ENCODE peak calls at places on chromosomes 2 and 18, in six cellular contexts. L is IMR-90, O is mesenchymal stem cell, X is H9, M is neuronal stem cell, V is H1. N is an unnamed sample.
A peak's percentile ranks its signal among the peaks of the same experiment; 100 is the strongest.

GRCh38 chr18:2970762-2971659 is 41.9 kb downstream of the LPIN2 start:
- DNase-seq in L (peak; percentile 25), O (peak; percentile 69), X (no peak), M (no peak), V (no peak), N (no peak)

GRCh38 chr2:127577503-127577902 is 42.0 kb downstream of the MYO7B start:
- DNase-seq in L (no peak), O (no peak), X (no peak), M (no peak), V (no peak), N (no peak)

GRCh38 chr2:134508396-134508795 is 210.4 kb downstream of the TMEM163 start:
- DNase-seq in L (no peak), O (no peak), X (no peak), M (no peak), V (no peak), N (no peak)

GRCh38 chr2:75547345-75548035 is 13.2 kb downstream of the EVA1A start:
- DNase-seq in L (peak; percentile 88), O (peak; percentile 76), X (no peak), M (no peak), V (no peak), N (peak; percentile 89)

GRCh38 chr2:144414324-144414845 is 105.5 kb downstream of the ZEB2 start:
- DNase-seq in L (peak; percentile 97), O (peak; percentile 94), X (no peak), M (no peak), V (no peak), N (peak; percentile 67)

GRCh38 chr2:11709293-11709692 is 37.1 kb upstream of the LPIN1 start:
- DNase-seq in L (no peak), O (no peak), X (no peak), M (no peak), V (no peak), N (no peak)

GRCh38 chr18:48820483-48821250 is 130.1 kb downstream of the SMAD7 start:
- DNase-seq in L (no peak), O (no peak), X (peak; percentile 17), M (no peak), V (peak; percentile 42), N (no peak)

GRCh38 chr2:134466141-134466540 is 212.3 kb downstream of the MGAT5 start:
- DNase-seq in L (no peak), O (peak; percentile 12), X (peak; percentile 61), M (no peak), V (peak; percentile 68), N (peak; percentile 74)

GRCh38 chr2:69366-70344 is 23.4 kb upstream of the FAM110C start:
- DNase-seq in L (no peak), O (no peak), X (peak; percentile 41), M (no peak), V (no peak), N (no peak)

GRCh38 chr2:104434363-104434792 is 419.5 kb upstream of the POU3F3 start:
- DNase-seq in L (no peak), O (no peak), X (peak; percentile 79), M (no peak), V (peak; percentile 53), N (peak; percentile 5)

GRCh38 chr18:9380571-9381390 is 46.2 kb downstream of the TWSG1 start:
- DNase-seq in L (peak; percentile 62), O (peak; percentile 81), X (no peak), M (no peak), V (no peak), N (no peak)

GRCh38 chr2:213199871-213200270 is 48.5 kb upstream of the IKZF2 start:
- DNase-seq in L (peak; percentile 54), O (peak; percentile 16), X (no peak), M (no peak), V (no peak), N (peak; percentile 41)

GRCh38 chr2:130261970-130262760 is 63.9 kb upstream of the TUBA3E start:
- DNase-seq in L (peak; percentile 6), O (no peak), X (no peak), M (no peak), V (no peak), N (no peak)

GRCh38 chr2:3612639-3613523 is 18.0 kb downstream of the COLEC11 start:
- DNase-seq in L (no peak), O (no peak), X (no peak), M (no peak), V (peak; percentile 41), N (no peak)

GRCh38 chr18:24810561-24810960 is 350.1 kb downstream of the HRH4 start:
- DNase-seq in L (no peak), O (no peak), X (no peak), M (no peak), V (no peak), N (no peak)

GRCh38 chr18:3115430-3116025 is 102.6 kb upstream of the LPIN2 start:
- DNase-seq in L (no peak), O (no peak), X (no peak), M (no peak), V (no peak), N (no peak)

GRCh38 chr2:120239488-120240287 is 13.0 kb upstream of the RALB start:
- DNase-seq in L (peak; percentile 82), O (peak; percentile 57), X (peak; percentile 59), M (no peak), V (peak; percentile 67), N (peak; percentile 80)

GRCh38 chr2:241226723-241227634 is 38.5 kb downstream of the ANO7 start:
- DNase-seq in L (peak; percentile 15), O (no peak), X (peak; percentile 52), M (no peak), V (no peak), N (no peak)

GRCh38 chr2:110948027-110948687 is 172.6 kb upstream of the BCL2L11 start:
- DNase-seq in L (no peak), O (peak; percentile 18), X (no peak), M (no peak), V (no peak), N (no peak)

GRCh38 chr2:172462393-172463381 is 35.3 kb downstream of the ITGA6 start:
- DNase-seq in L (no peak), O (no peak), X (no peak), M (no peak), V (no peak), N (no peak)

GRCh38 chr2:222791946-222792649 is 68.7 kb upstream of the ACSL3 start:
- DNase-seq in L (no peak), O (no peak), X (no peak), M (no peak), V (no peak), N (no peak)

GRCh38 chr2:160411167-160411566 is 82.4 kb downstream of the RBMS1 start:
- DNase-seq in L (no peak), O (peak; percentile 61), X (no peak), M (no peak), V (no peak), N (no peak)

GRCh38 chr2:191892391-191892790 is 45.5 kb upstream of the CAVIN2 start:
- DNase-seq in L (peak; percentile 86), O (peak; percentile 40), X (no peak), M (no peak), V (no peak), N (peak; percentile 85)

GRCh38 chr2:31054383-31054782 is 83.9 kb downstream of the GALNT14 start:
- DNase-seq in L (no peak), O (no peak), X (no peak), M (no peak), V (no peak), N (no peak)

GRCh38 chr2:35846-36245 is 10.5 kb downstream of the FAM110C start:
- DNase-seq in L (no peak), O (no peak), X (no peak), M (no peak), V (no peak), N (no peak)

GRCh38 chr18:76892832-76893231 is 70.5 kb downstream of the ZNF236 start:
- DNase-seq in L (no peak), O (no peak), X (no peak), M (no peak), V (no peak), N (no peak)

DNA sequence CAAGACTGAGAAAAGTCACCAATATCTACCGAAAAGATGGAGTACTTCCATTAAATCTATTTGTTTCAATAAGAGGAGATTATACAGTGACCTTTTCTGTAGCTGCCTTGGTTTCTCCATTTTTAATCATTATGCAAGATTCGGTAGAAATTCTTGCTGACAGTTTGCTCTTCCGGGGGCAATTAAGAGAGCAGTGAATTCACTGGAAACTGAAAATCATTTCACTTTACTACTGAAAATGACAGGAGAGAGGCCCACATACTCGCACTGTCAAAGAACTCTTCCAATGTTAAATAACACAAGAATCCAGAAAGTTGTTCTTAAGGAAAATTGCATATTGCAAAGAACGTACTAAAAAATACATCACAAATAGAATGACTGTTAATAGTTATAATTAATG is 699.3 kb downstream of the CBLN2 start:
- DNase-seq in L (no peak), O (no peak), X (no peak), M (no peak), V (no peak), N (no peak)
- H3K4me1 ChIP-seq in L (no peaks in the 10 kb centered on the region), O (no peaks in the 10 kb centered on the region), X (no peaks in the 10 kb centered on the region), M (peaks cover 3% of the 10 kb centered on the region), V (no peaks in the 10 kb centered on the region), N (no peaks in the 10 kb centered on the region)

GRCh38 chr2:69521747-69522146 is 84.5 kb upstream of the NFU1 start:
- DNase-seq in L (no peak), O (no peak), X (no peak), M (no peak), V (no peak), N (no peak)

GRCh38 chr2:69514836-69515235 is 77.6 kb upstream of the NFU1 start:
- DNase-seq in L (peak; percentile 24), O (peak; percentile 57), X (no peak), M (no peak), V (no peak), N (no peak)

GRCh38 chr2:69514406-69514805 is 77.2 kb upstream of the NFU1 start:
- DNase-seq in L (peak; percentile 89), O (peak; percentile 92), X (peak; percentile 60), M (peak; percentile 32), V (no peak), N (peak; percentile 72)

GRCh38 chr2:69518836-69519235 is 81.6 kb upstream of the NFU1 start:
- DNase-seq in L (no peak), O (no peak), X (peak; percentile 94), M (no peak), V (peak; percentile 70), N (peak; percentile 97)

GRCh38 chr2:69517410-69517809 is 80.2 kb upstream of the NFU1 start:
- DNase-seq in L (peak; percentile 21), O (no peak), X (no peak), M (no peak), V (no peak), N (no peak)
- H4K91ac ChIP-seq in L (no peak overlapping the region), O (no peak overlapping the region), X (no peak overlapping the region), M (no peak overlapping the region), V (no peak overlapping the region), N (no peak overlapping the region)

GRCh38 chr2:226603606-226604005 is 196.0 kb downstream of the IRS1 start:
- DNase-seq in L (no peak), O (no peak), X (no peak), M (no peak), V (no peak), N (no peak)

GRCh38 chr2:226605642-226606041 is 194.0 kb downstream of the IRS1 start:
- DNase-seq in L (no peak), O (no peak), X (no peak), M (no peak), V (no peak), N (no peak)

GRCh38 chr2:226601881-226602280 is 197.7 kb downstream of the IRS1 start:
- DNase-seq in L (peak; percentile 80), O (peak; percentile 71), X (no peak), M (no peak), V (no peak), N (no peak)

GRCh38 chr2:226600184-226600583 is 199.4 kb downstream of the IRS1 start:
- DNase-seq in L (peak; percentile 8), O (no peak), X (no peak), M (no peak), V (no peak), N (peak; percentile 53)
- H3K4me1 ChIP-seq in L (peaks cover 8% of the 10 kb centered on the region), O (no peaks in the 10 kb centered on the region), X (no peaks in the 10 kb centered on the region), M (peaks cover 4% of the 10 kb centered on the region), V (no peaks in the 10 kb centered on the region), N (peaks cover 10% of the 10 kb centered on the region)

GRCh38 chr18:32208012-32208411 is 18.2 kb downstream of the MEP1B start:
- DNase-seq in L (no peak), O (no peak), X (no peak), M (no peak), V (no peak), N (no peak)
- H4K91ac ChIP-seq in L (no peak overlapping the region), O (no peak overlapping the region), X (no peak overlapping the region), M (no peak overlapping the region), V (no peak overlapping the region), N (no peak overlapping the region)

N was measured in trophoblast cell.